ENCODE peak calls at places on chromosomes 2 and 18, in six cellular contexts. One of them, this sample, is unnamed.

GRCh38 chr2:241356871-241357260 is 781 bp downstream of the FARP2 start:
- DNase-seq in endodermal cell: no peak
- DNase-seq in right lobe of liver: no peak
- DNase-seq in kidney: no peak
- DNase-seq in CD8-positive, alpha-beta memory T cell: no peak
- DNase-seq in SJSA1: no peak
- DNase-seq in this sample: no peak

GRCh38 chr2:218568190-218569037 is at the start of the genes CNOT9 and USP37:
- DNase-seq in endodermal cell: peak; percentile 100
- DNase-seq in right lobe of liver: peak; percentile 100
- DNase-seq in kidney: peak; percentile 100
- DNase-seq in CD8-positive, alpha-beta memory T cell: peak; percentile 100
- DNase-seq in SJSA1: peak; percentile 99
- DNase-seq in this sample: peak; percentile 95

GRCh38 chr18:45688834-45689233 is 35.1 kb upstream of the SLC14A1 start:
- DNase-seq in endodermal cell: no peak
- DNase-seq in right lobe of liver: no peak
- DNase-seq in kidney: no peak
- DNase-seq in CD8-positive, alpha-beta memory T cell: peak; percentile 38
- DNase-seq in SJSA1: no peak
- DNase-seq in this sample: no peak

GRCh38 chr2:10884530-10885478 is 26.9 kb upstream of the KCNF1 start:
- DNase-seq in endodermal cell: peak; percentile 43
- DNase-seq in right lobe of liver: no peak
- DNase-seq in kidney: no peak
- DNase-seq in CD8-positive, alpha-beta memory T cell: no peak
- DNase-seq in SJSA1: no peak
- DNase-seq in this sample: no peak

GRCh38 chr2:3483986-3484960 is 35.1 kb downstream of the ADI1 start:
- DNase-seq in endodermal cell: no peak
- DNase-seq in right lobe of liver: no peak
- DNase-seq in kidney: no peak
- DNase-seq in CD8-positive, alpha-beta memory T cell: no peak
- DNase-seq in SJSA1: no peak
- DNase-seq in this sample: peak; percentile 68

GRCh38 chr18:77082316-77082715 is 50.3 kb downstream of the MBP start:
- DNase-seq in endodermal cell: no peak
- DNase-seq in right lobe of liver: no peak
- DNase-seq in kidney: no peak
- DNase-seq in CD8-positive, alpha-beta memory T cell: no peak
- DNase-seq in SJSA1: no peak
- DNase-seq in this sample: no peak

GRCh38 chr2:156199588-156199987 is 132.9 kb downstream of the NR4A2 start:
- DNase-seq in endodermal cell: no peak
- DNase-seq in right lobe of liver: no peak
- DNase-seq in kidney: no peak
- DNase-seq in CD8-positive, alpha-beta memory T cell: no peak
- DNase-seq in SJSA1: no peak
- DNase-seq in this sample: no peak

GRCh38 chr2:96407041-96407918 is 71.7 kb downstream of the NCAPH start:
- DNase-seq in endodermal cell: peak; percentile 87
- DNase-seq in right lobe of liver: peak; percentile 67
- DNase-seq in kidney: no peak
- DNase-seq in CD8-positive, alpha-beta memory T cell: peak; percentile 58
- DNase-seq in SJSA1: peak; percentile 62
- DNase-seq in this sample: peak; percentile 89

GRCh38 chr18:74233933-74234325 is 57.8 kb downstream of the CYB5A start:
- DNase-seq in endodermal cell: no peak
- DNase-seq in right lobe of liver: no peak
- DNase-seq in kidney: no peak
- DNase-seq in CD8-positive, alpha-beta memory T cell: no peak
- DNase-seq in SJSA1: no peak
- DNase-seq in this sample: no peak

GRCh38 chr18:33135951-33136660 is 304.4 kb downstream of the CCDC178 start:
- DNase-seq in endodermal cell: no peak
- DNase-seq in right lobe of liver: no peak
- DNase-seq in kidney: no peak
- DNase-seq in CD8-positive, alpha-beta memory T cell: no peak
- DNase-seq in SJSA1: no peak
- DNase-seq in this sample: no peak

GRCh38 chr2:96287273-96287856 is 18.0 kb downstream of the SNRNP200 start:
- DNase-seq in endodermal cell: no peak
- DNase-seq in right lobe of liver: no peak
- DNase-seq in kidney: no peak
- DNase-seq in CD8-positive, alpha-beta memory T cell: no peak
- DNase-seq in SJSA1: no peak
- DNase-seq in this sample: no peak

GRCh38 chr2:54483426-54483825 is 27.3 kb downstream of the SPTBN1 start:
- DNase-seq in endodermal cell: peak; percentile 91
- DNase-seq in right lobe of liver: no peak
- DNase-seq in kidney: no peak
- DNase-seq in CD8-positive, alpha-beta memory T cell: no peak
- DNase-seq in SJSA1: peak; percentile 73
- DNase-seq in this sample: peak; percentile 97

GRCh38 chr2:24214880-24215279 is 40.0 kb downstream of the FAM228A start:
- DNase-seq in endodermal cell: no peak
- DNase-seq in right lobe of liver: no peak
- DNase-seq in kidney: no peak
- DNase-seq in CD8-positive, alpha-beta memory T cell: no peak
- DNase-seq in SJSA1: no peak
- DNase-seq in this sample: no peak

GRCh38 chr2:20781656-20782265 is 41.1 kb downstream of the LDAH start:
- DNase-seq in endodermal cell: peak; percentile 77
- DNase-seq in right lobe of liver: no peak
- DNase-seq in kidney: no peak
- DNase-seq in CD8-positive, alpha-beta memory T cell: no peak
- DNase-seq in SJSA1: no peak
- DNase-seq in this sample: no peak

GRCh38 chr2:120322329-120322728 is 23.6 kb upstream of the INHBB start:
- DNase-seq in endodermal cell: no peak
- DNase-seq in right lobe of liver: no peak
- DNase-seq in kidney: peak; percentile 45
- DNase-seq in CD8-positive, alpha-beta memory T cell: no peak
- DNase-seq in SJSA1: no peak
- DNase-seq in this sample: peak; percentile 62

GRCh38 chr2:147046473-147046872 is 798.4 kb upstream of the ACVR2A start:
- DNase-seq in endodermal cell: no peak
- DNase-seq in right lobe of liver: no peak
- DNase-seq in kidney: no peak
- DNase-seq in CD8-positive, alpha-beta memory T cell: no peak
- DNase-seq in SJSA1: no peak
- DNase-seq in this sample: no peak

GRCh38 chr2:84458436-84459027 is 548 bp downstream of the SUCLG1 start:
- DNase-seq in endodermal cell: no peak
- DNase-seq in right lobe of liver: no peak
- DNase-seq in kidney: no peak
- DNase-seq in CD8-positive, alpha-beta memory T cell: no peak
- DNase-seq in SJSA1: no peak
- DNase-seq in this sample: no peak

GRCh38 chr2:64311948-64312621 is 141.9 kb upstream of the LGALSL start:
- DNase-seq in endodermal cell: peak; percentile 71
- DNase-seq in right lobe of liver: peak; percentile 85
- DNase-seq in kidney: peak; percentile 85
- DNase-seq in CD8-positive, alpha-beta memory T cell: no peak
- DNase-seq in SJSA1: peak; percentile 70
- DNase-seq in this sample: peak; percentile 90

GRCh38 chr2:120647487-120647886 is 88.2 kb upstream of the GLI2 start:
- DNase-seq in endodermal cell: no peak
- DNase-seq in right lobe of liver: no peak
- DNase-seq in kidney: no peak
- DNase-seq in CD8-positive, alpha-beta memory T cell: no peak
- DNase-seq in SJSA1: no peak
- DNase-seq in this sample: no peak

GRCh38 chr18:29147944-29148343 is 971.0 kb upstream of the CDH2 start:
- DNase-seq in endodermal cell: peak; percentile 65
- DNase-seq in right lobe of liver: no peak
- DNase-seq in kidney: no peak
- DNase-seq in CD8-positive, alpha-beta memory T cell: no peak
- DNase-seq in SJSA1: peak; percentile 34
- DNase-seq in this sample: no peak

GRCh38 chr2:147231607-147232006 is 613.2 kb upstream of the ACVR2A start:
- DNase-seq in endodermal cell: no peak
- DNase-seq in right lobe of liver: no peak
- DNase-seq in kidney: no peak
- DNase-seq in CD8-positive, alpha-beta memory T cell: no peak
- DNase-seq in SJSA1: no peak
- DNase-seq in this sample: no peak

GRCh38 chr2:156338578-156338977 is 6.1 kb upstream of the NR4A2 start:
- DNase-seq in endodermal cell: no peak
- DNase-seq in right lobe of liver: no peak
- DNase-seq in kidney: no peak
- DNase-seq in CD8-positive, alpha-beta memory T cell: no peak
- DNase-seq in SJSA1: no peak
- DNase-seq in this sample: no peak

GRCh38 chr2:65622951-65623525 is 190.6 kb upstream of the SPRED2 start:
- DNase-seq in endodermal cell: no peak
- DNase-seq in right lobe of liver: no peak
- DNase-seq in kidney: no peak
- DNase-seq in CD8-positive, alpha-beta memory T cell: no peak
- DNase-seq in SJSA1: no peak
- DNase-seq in this sample: no peak

GRCh38 chr18:44502790-44503189 is 177.9 kb upstream of the SETBP1 start:
- DNase-seq in endodermal cell: no peak
- DNase-seq in right lobe of liver: no peak
- DNase-seq in kidney: no peak
- DNase-seq in CD8-positive, alpha-beta memory T cell: no peak
- DNase-seq in SJSA1: no peak
- DNase-seq in this sample: no peak

DNA sequence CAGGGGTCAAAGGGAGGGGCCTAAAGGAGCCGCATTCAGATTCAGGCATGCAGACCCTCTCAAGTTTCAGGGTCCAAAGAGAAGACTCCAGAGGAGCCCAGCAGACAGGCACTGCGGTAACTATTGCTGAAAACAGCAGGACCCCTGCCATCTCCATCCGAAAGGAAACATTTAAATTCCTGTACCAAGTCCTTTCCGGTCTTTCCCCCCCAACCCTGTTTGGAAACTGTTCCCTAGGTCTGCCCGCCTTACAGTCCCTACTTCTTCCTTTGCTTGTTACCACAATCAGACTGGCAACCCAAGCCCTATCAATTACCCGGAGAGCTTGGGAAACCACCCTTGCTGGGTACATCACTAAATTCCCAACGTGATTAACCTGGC is 82.0 kb downstream of the DNMT3A start:
- DNase-seq in endodermal cell: peak; percentile 94
- DNase-seq in right lobe of liver: no peak
- DNase-seq in kidney: no peak
- DNase-seq in CD8-positive, alpha-beta memory T cell: no peak
- DNase-seq in SJSA1: no peak
- DNase-seq in this sample: no peak
- H3K4me1 ChIP-seq in endodermal cell: peaks cover 39% of the 10 kb centered on the region
- H3K4me1 ChIP-seq in right lobe of liver: no peaks in the 10 kb centered on the region
- H3K4me1 ChIP-seq in kidney: peaks cover 6% of the 10 kb centered on the region
- H3K4me1 ChIP-seq in CD8-positive, alpha-beta memory T cell: no peaks in the 10 kb centered on the region
- H3K4me1 ChIP-seq in SJSA1: no peaks in the 10 kb centered on the region
- H3K4me1 ChIP-seq in this sample: no peaks in the 10 kb centered on the region

GRCh38 chr18:63140038-63140450 is 179.5 kb downstream of the BCL2 start:
- DNase-seq in endodermal cell: no peak
- DNase-seq in right lobe of liver: no peak
- DNase-seq in kidney: no peak
- DNase-seq in CD8-positive, alpha-beta memory T cell: no peak
- DNase-seq in SJSA1: no peak
- DNase-seq in this sample: no peak
- H3K4me1 ChIP-seq in endodermal cell: no peaks in the 10 kb centered on the region
- H3K4me1 ChIP-seq in right lobe of liver: no peaks in the 10 kb centered on the region
- H3K4me1 ChIP-seq in kidney: peaks cover 13% of the 10 kb centered on the region
- H3K4me1 ChIP-seq in CD8-positive, alpha-beta memory T cell: peaks cover 30% of the 10 kb centered on the region
- H3K4me1 ChIP-seq in SJSA1: no peaks in the 10 kb centered on the region
- H3K4me1 ChIP-seq in this sample: peaks cover 12% of the 10 kb centered on the region

DNA sequence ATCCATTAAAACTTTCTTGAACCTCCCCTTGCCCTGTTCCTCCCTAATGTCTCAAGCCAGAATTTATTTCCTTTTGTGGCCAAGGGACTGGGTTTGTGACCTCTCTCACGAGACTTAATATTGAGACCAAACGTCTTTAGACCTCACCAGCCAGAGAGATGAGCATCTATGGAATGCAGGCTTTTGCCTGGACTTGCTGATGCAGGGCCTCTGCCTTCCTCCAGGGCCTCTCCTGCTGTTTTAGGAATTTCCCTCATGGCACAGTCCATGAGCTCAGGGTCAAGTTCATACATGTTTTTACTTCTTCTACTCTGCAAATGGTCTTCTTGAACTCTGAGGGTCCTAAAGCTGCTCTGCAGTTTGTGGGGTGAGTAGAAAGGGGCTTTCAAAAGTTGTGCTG is 22.3 kb downstream of the IL1B start:
- DNase-seq in endodermal cell: peak; percentile 80
- DNase-seq in right lobe of liver: no peak
- DNase-seq in kidney: no peak
- DNase-seq in CD8-positive, alpha-beta memory T cell: no peak
- DNase-seq in SJSA1: no peak
- DNase-seq in this sample: peak; percentile 89
- H3K4me1 ChIP-seq in endodermal cell: peaks cover 4% of the 10 kb centered on the region
- H3K4me1 ChIP-seq in right lobe of liver: no peaks in the 10 kb centered on the region
- H3K4me1 ChIP-seq in kidney: peaks cover 15% of the 10 kb centered on the region
- H3K4me1 ChIP-seq in CD8-positive, alpha-beta memory T cell: peaks cover 7% of the 10 kb centered on the region
- H3K4me1 ChIP-seq in SJSA1: peaks cover 36% of the 10 kb centered on the region
- H3K4me1 ChIP-seq in this sample: peaks cover 34% of the 10 kb centered on the region

GRCh38 chr18:58863539-58864145 is 1.0 kb upstream of the ZNF532 start:
- DNase-seq in endodermal cell: peak; percentile 65
- DNase-seq in right lobe of liver: peak; percentile 73
- DNase-seq in kidney: peak; percentile 90
- DNase-seq in CD8-positive, alpha-beta memory T cell: no peak
- DNase-seq in SJSA1: peak; percentile 54
- DNase-seq in this sample: peak; percentile 95

GRCh38 chr18:58861353-58861752 is 3.3 kb upstream of the ZNF532 start:
- DNase-seq in endodermal cell: no peak
- DNase-seq in right lobe of liver: no peak
- DNase-seq in kidney: no peak
- DNase-seq in CD8-positive, alpha-beta memory T cell: no peak
- DNase-seq in SJSA1: no peak
- DNase-seq in this sample: no peak

GRCh38 chr18:58861853-58862252 is 2.8 kb upstream of the ZNF532 start:
- DNase-seq in endodermal cell: peak; percentile 38
- DNase-seq in right lobe of liver: no peak
- DNase-seq in kidney: no peak
- DNase-seq in CD8-positive, alpha-beta memory T cell: no peak
- DNase-seq in SJSA1: no peak
- DNase-seq in this sample: no peak

GRCh38 chr18:58862851-58863538 is 1.7 kb upstream of the ZNF532 start:
- DNase-seq in endodermal cell: peak; percentile 70
- DNase-seq in right lobe of liver: no peak
- DNase-seq in kidney: no peak
- DNase-seq in CD8-positive, alpha-beta memory T cell: no peak
- DNase-seq in SJSA1: no peak
- DNase-seq in this sample: peak; percentile 91

GRCh38 chr18:58862404-58862803 is 2.3 kb upstream of the ZNF532 start:
- DNase-seq in endodermal cell: peak; percentile 67
- DNase-seq in right lobe of liver: no peak
- DNase-seq in kidney: no peak
- DNase-seq in CD8-positive, alpha-beta memory T cell: no peak
- DNase-seq in SJSA1: no peak
- DNase-seq in this sample: no peak
- H3K4me1 ChIP-seq in endodermal cell: peaks cover 16% of the 10 kb centered on the region
- H3K4me1 ChIP-seq in right lobe of liver: no peaks in the 10 kb centered on the region
- H3K4me1 ChIP-seq in kidney: peaks cover 33% of the 10 kb centered on the region
- H3K4me1 ChIP-seq in CD8-positive, alpha-beta memory T cell: no peaks in the 10 kb centered on the region
- H3K4me1 ChIP-seq in SJSA1: peaks cover 77% of the 10 kb centered on the region
- H3K4me1 ChIP-seq in this sample: peaks cover 46% of the 10 kb centered on the region

This sample was measured in osteoblast.